ENCODE peak calls at places on chromosomes 1 and 21, in four cellular contexts. One of them, this sample, is unnamed.

GRCh38 chr1:171295821-171296220 is 18.2 kb upstream of the FMO4 start:
- DNase-seq in stimulated activated CD4-positive, alpha-beta T cell treated with anti-CD3 and anti-CD28 coated beads, Interleukin-12 subunit alpha, Interleukin-12 subunit beta, amount 100 ng/mL, for 4 hours: no peak
- DNase-seq in ecto neural progenitor cell: no peak
- DNase-seq in activated CD8-positive, alpha-beta memory T cell treated with anti-CD3 and anti-CD28 coated beads for 24 hours: no peak
- DNase-seq in this sample: no peak

GRCh38 chr1:42209516-42210370 is 45.2 kb upstream of the GUCA2A start:
- DNase-seq in stimulated activated CD4-positive, alpha-beta T cell treated with anti-CD3 and anti-CD28 coated beads, Interleukin-12 subunit alpha, Interleukin-12 subunit beta, amount 100 ng/mL, for 4 hours: no peak
- DNase-seq in ecto neural progenitor cell: peak; percentile 55
- DNase-seq in activated CD8-positive, alpha-beta memory T cell treated with anti-CD3 and anti-CD28 coated beads for 24 hours: no peak
- DNase-seq in this sample: no peak

GRCh38 chr21:44736291-44737004 is 25.1 kb upstream of the TSPEAR start:
- DNase-seq in stimulated activated CD4-positive, alpha-beta T cell treated with anti-CD3 and anti-CD28 coated beads, Interleukin-12 subunit alpha, Interleukin-12 subunit beta, amount 100 ng/mL, for 4 hours: no peak
- DNase-seq in ecto neural progenitor cell: no peak
- DNase-seq in activated CD8-positive, alpha-beta memory T cell treated with anti-CD3 and anti-CD28 coated beads for 24 hours: no peak
- DNase-seq in this sample: no peak

GRCh38 chr21:42248783-42249597 is 30.1 kb downstream of the ABCG1 start:
- DNase-seq in stimulated activated CD4-positive, alpha-beta T cell treated with anti-CD3 and anti-CD28 coated beads, Interleukin-12 subunit alpha, Interleukin-12 subunit beta, amount 100 ng/mL, for 4 hours: no peak
- DNase-seq in ecto neural progenitor cell: no peak
- DNase-seq in activated CD8-positive, alpha-beta memory T cell treated with anti-CD3 and anti-CD28 coated beads for 24 hours: no peak
- DNase-seq in this sample: no peak

GRCh38 chr21:45256021-45256911 is 31.4 kb downstream of the POFUT2 start:
- DNase-seq in stimulated activated CD4-positive, alpha-beta T cell treated with anti-CD3 and anti-CD28 coated beads, Interleukin-12 subunit alpha, Interleukin-12 subunit beta, amount 100 ng/mL, for 4 hours: no peak
- DNase-seq in ecto neural progenitor cell: peak; percentile 52
- DNase-seq in activated CD8-positive, alpha-beta memory T cell treated with anti-CD3 and anti-CD28 coated beads for 24 hours: peak; percentile 50
- DNase-seq in this sample: no peak

GRCh38 chr1:155005076-155005971 is 2.7 kb downstream of the ZBTB7B start:
- DNase-seq in stimulated activated CD4-positive, alpha-beta T cell treated with anti-CD3 and anti-CD28 coated beads, Interleukin-12 subunit alpha, Interleukin-12 subunit beta, amount 100 ng/mL, for 4 hours: no peak
- DNase-seq in ecto neural progenitor cell: no peak
- DNase-seq in activated CD8-positive, alpha-beta memory T cell treated with anti-CD3 and anti-CD28 coated beads for 24 hours: no peak
- DNase-seq in this sample: no peak

GRCh38 chr21:18298228-18298627 is 53.6 kb downstream of the CHODL start:
- DNase-seq in stimulated activated CD4-positive, alpha-beta T cell treated with anti-CD3 and anti-CD28 coated beads, Interleukin-12 subunit alpha, Interleukin-12 subunit beta, amount 100 ng/mL, for 4 hours: no peak
- DNase-seq in ecto neural progenitor cell: no peak
- DNase-seq in activated CD8-positive, alpha-beta memory T cell treated with anti-CD3 and anti-CD28 coated beads for 24 hours: no peak
- DNase-seq in this sample: no peak

GRCh38 chr1:196481616-196482015 is 126.6 kb downstream of the KCNT2 start:
- DNase-seq in stimulated activated CD4-positive, alpha-beta T cell treated with anti-CD3 and anti-CD28 coated beads, Interleukin-12 subunit alpha, Interleukin-12 subunit beta, amount 100 ng/mL, for 4 hours: no peak
- DNase-seq in ecto neural progenitor cell: no peak
- DNase-seq in activated CD8-positive, alpha-beta memory T cell treated with anti-CD3 and anti-CD28 coated beads for 24 hours: no peak
- DNase-seq in this sample: no peak

GRCh38 chr1:174153085-174153824 is 6.1 kb upstream of the RABGAP1L start:
- DNase-seq in stimulated activated CD4-positive, alpha-beta T cell treated with anti-CD3 and anti-CD28 coated beads, Interleukin-12 subunit alpha, Interleukin-12 subunit beta, amount 100 ng/mL, for 4 hours: no peak
- DNase-seq in ecto neural progenitor cell: no peak
- DNase-seq in activated CD8-positive, alpha-beta memory T cell treated with anti-CD3 and anti-CD28 coated beads for 24 hours: no peak
- DNase-seq in this sample: no peak

GRCh38 chr1:236009193-236009592 is 55.7 kb downstream of the NID1 start:
- DNase-seq in stimulated activated CD4-positive, alpha-beta T cell treated with anti-CD3 and anti-CD28 coated beads, Interleukin-12 subunit alpha, Interleukin-12 subunit beta, amount 100 ng/mL, for 4 hours: no peak
- DNase-seq in ecto neural progenitor cell: no peak
- DNase-seq in activated CD8-positive, alpha-beta memory T cell treated with anti-CD3 and anti-CD28 coated beads for 24 hours: no peak
- DNase-seq in this sample: no peak

This sample was measured in neural crest cell.